ENCODE peak calls at places on chromosome 10, in nine cellular contexts. O is cardiac fibroblast; N is astrocyte of the spinal cord; H is endothelial cell of umbilical vein; J is spleen; A is effector memory CD4-positive, alpha-beta T cell; C is WERI-Rb-1; P is Karpas-422; M is epithelial cell of esophagus. Q is an unnamed sample.

GRCh38 chr10:125157473-125157865 is 2.9 kb downstream of the CTBP2 start:
- DNase-seq in P (no peak), J (no peak), H (peak), C (no peak), A (no peak), M (no peak), N (peak), O (no peak), Q (no peak)

GRCh38 chr10:11180228-11180627 is 162.6 kb downstream of the CELF2 start:
- DNase-seq in C (no peak), A (peak), M (no peak), P (no peak), H (no peak), N (no peak), J (peak), O (no peak), Q (no peak)

GRCh38 chr10:128018236-128018635 is 108.0 kb downstream of the MKI67 start:
- DNase-seq in A (no peak), C (no peak), J (no peak), O (peak), H (peak), M (no peak), N (no peak), P (peak), Q (no peak)

GRCh38 chr10:14889318-14889717 is 10.7 kb downstream of the SUV39H2 start:
- DNase-seq in M (peak), O (peak), P (peak), J (no peak), A (no peak), C (no peak), N (no peak), H (peak), Q (no peak)

GRCh38 chr10:80685355-80685754 is 147.7 kb downstream of the SH2D4B start:
- DNase-seq in A (no peak), H (no peak), C (no peak), N (no peak), J (no peak), M (no peak), P (no peak), O (no peak), Q (no peak)

GRCh38 chr10:78416031-78416800 is 382.6 kb downstream of the RPS24 start:
- DNase-seq in O (peak), A (no peak), M (peak), C (peak), N (peak), J (no peak), H (peak), P (no peak), Q (no peak)

GRCh38 chr10:96577037-96577436 is 9.8 kb downstream of the TM9SF3 start:
- DNase-seq in N (no peak), O (no peak), M (peak), P (no peak), C (no peak), J (no peak), A (no peak), H (no peak), Q (no peak)

GRCh38 chr10:87694011-87694794 is 34.5 kb downstream of the PAPSS2 start:
- DNase-seq in C (no peak), J (no peak), A (no peak), M (no peak), H (no peak), O (no peak), P (no peak), N (no peak), Q (no peak)

GRCh38 chr10:31000867-31001266 is 30.8 kb downstream of the ZNF438 start:
- DNase-seq in M (peak), A (no peak), J (no peak), P (no peak), N (no peak), C (no peak), H (no peak), O (peak), Q (no peak)

GRCh38 chr10:66837990-66838389 is 87.8 kb upstream of the LRRTM3 start:
- DNase-seq in P (no peak), C (no peak), O (peak), H (no peak), N (peak), J (no peak), M (no peak), A (no peak), Q (no peak)

GRCh38 chr10:102713483-102713813 is 749 bp downstream of the ARL3 start:
- DNase-seq in J (peak), O (no peak), C (no peak), N (no peak), H (no peak), A (no peak), P (no peak), M (no peak), Q (no peak)

GRCh38 chr10:80603516-80603915 is 65.8 kb downstream of the SH2D4B start:
- DNase-seq in H (no peak), M (no peak), C (no peak), P (no peak), N (no peak), O (no peak), J (peak), A (no peak), Q (no peak)

GRCh38 chr10:21273400-21273968 is 252.0 kb downstream of the SKIDA1 start:
- DNase-seq in A (no peak), N (no peak), P (no peak), M (no peak), C (no peak), O (no peak), H (no peak), J (no peak), Q (no peak)

GRCh38 chr10:123885406-123886164 is 6.0 kb downstream of the CPXM2 start:
- DNase-seq in C (no peak), O (no peak), J (no peak), A (no peak), H (no peak), P (no peak), M (no peak), N (no peak), Q (no peak)

GRCh38 chr10:62380002-62380401 is 5.8 kb downstream of the ZNF365 start:
- DNase-seq in H (no peak), P (no peak), C (no peak), M (peak), N (peak), J (no peak), A (no peak), O (peak), Q (no peak)

GRCh38 chr10:451021-451471 is 238.4 kb downstream of the DIP2C start:
- DNase-seq in J (peak), A (peak), H (no peak), N (peak), O (no peak), C (no peak), P (peak), M (no peak), Q (peak)

GRCh38 chr10:95425592-95426465 is 135.0 kb upstream of the PDLIM1 start:
- DNase-seq in M (no peak), P (no peak), C (no peak), O (no peak), N (no peak), J (no peak), H (no peak), A (no peak), Q (no peak)
- H3K4me3 ChIP-seq in M (no peak), P (no peak), C (no peak), O (no peak), N (no peak), J (no peak), H (no peak), A (no peak), Q (no peak)

GRCh38 chr10:120800528-120801323 is 50.4 kb upstream of the WDR11 start:
- DNase-seq in H (no peak), O (no peak), J (no peak), N (no peak), M (no peak), C (no peak), A (no peak), P (no peak), Q (no peak)
- H3K4me3 ChIP-seq in H (no peak), O (no peak), J (no peak), N (no peak), M (no peak), C (no peak), A (no peak), P (no peak), Q (no peak)

DNA sequence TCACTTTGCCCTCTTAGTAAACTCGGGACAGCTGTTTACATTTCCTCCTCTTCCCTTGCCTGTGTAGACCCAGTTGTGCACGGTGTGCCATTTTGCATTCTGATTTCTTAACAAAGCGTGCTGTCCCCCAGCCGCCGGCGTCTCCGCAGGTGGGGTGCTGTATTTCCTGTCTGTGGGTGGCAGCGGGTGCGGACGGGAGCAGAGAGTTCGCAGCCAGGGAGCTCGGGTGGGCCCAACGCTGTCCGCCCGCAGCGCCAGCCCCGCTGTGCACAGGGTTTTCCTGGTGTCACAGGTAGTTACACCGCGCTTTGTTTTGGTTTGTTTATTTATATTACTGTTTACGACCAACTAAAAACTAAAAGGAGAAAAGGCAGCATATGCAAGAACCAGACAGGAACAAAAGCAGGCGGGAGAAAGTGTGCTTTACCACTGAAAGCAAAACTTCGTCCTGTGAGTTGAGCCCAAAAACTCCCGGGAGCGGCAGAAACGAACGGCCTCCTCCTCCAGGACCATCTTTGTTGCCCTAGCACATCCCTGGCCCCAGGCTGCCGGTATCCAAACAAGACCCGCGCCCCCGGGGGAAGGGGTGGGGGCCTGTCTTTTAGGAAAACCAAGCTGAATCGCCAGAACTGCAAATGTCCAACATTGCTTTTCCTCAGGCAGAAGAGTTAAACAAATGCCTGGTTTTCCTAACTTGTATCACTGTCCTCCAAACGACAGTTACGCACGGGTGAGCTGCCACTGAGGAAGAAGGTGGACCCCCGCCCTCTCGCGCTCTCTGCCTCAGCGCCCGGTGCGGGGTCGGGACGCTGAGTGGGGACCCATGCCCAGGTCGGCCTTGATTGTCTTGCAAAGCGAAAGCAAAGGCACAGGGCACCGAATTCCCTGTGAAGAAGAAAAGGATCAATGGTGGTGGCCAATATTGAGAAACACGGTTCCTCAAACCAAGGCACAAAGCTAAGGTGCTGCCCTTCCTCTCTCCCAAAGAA is 45.9 kb upstream of the DRGX start:
- DNase-seq in N (no peak), O (no peak), H (no peak), C (no peak), J (no peak), P (no peak), A (no peak), M (no peak), Q (no peak)
- H3K4me3 ChIP-seq in N (peak), O (peak), H (no peak), C (no peak), J (peak), P (no peak), A (no peak), M (no peak), Q (no peak)

DNA sequence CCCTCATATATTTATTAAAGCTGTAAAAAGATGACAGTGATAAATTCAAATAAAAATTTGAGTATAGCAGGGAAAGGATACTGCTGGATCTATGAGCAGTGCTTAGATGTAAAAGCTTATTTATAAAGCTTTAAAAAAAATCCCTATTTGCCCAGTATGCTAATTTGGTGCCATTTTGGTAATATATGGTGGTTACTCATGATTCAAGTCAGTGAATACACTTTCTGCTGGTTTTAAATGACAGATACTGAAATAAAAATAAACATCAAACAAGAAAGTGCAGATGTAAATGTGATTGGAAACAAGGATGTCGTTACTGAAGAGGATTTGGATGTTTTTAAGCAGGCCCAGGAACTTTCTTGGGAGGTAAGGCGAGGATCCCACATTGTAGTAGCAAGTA is 134.4 kb upstream of the SAMD8 start:
- DNase-seq in A (no peak), H (no peak), N (no peak), P (no peak), J (no peak), M (no peak), C (no peak), O (no peak), Q (no peak)
- H3K4me3 ChIP-seq in A (no peak), H (no peak), N (no peak), P (no peak), J (no peak), M (no peak), C (no peak), O (no peak), Q (no peak)

GRCh38 chr10:91630592-91630991 is 2.3 kb downstream of the PPP1R3C start:
- DNase-seq in J (no peak), H (no peak), O (no peak), C (no peak), A (no peak), N (no peak), P (no peak), M (no peak), Q (no peak)

GRCh38 chr10:91627344-91628102 is 5.3 kb downstream of the PPP1R3C start:
- DNase-seq in P (no peak), O (no peak), A (no peak), J (no peak), N (no peak), C (no peak), H (no peak), M (no peak), Q (no peak)

GRCh38 chr10:91626936-91627335 is 5.9 kb downstream of the PPP1R3C start:
- DNase-seq in M (no peak), C (no peak), N (no peak), J (no peak), A (no peak), O (no peak), P (no peak), H (no peak), Q (no peak)

GRCh38 chr10:91632671-91633550 is at the start of gene PPP1R3C:
- DNase-seq in N (peak), P (no peak), O (peak), H (peak), C (peak), M (peak), J (peak), A (no peak), Q (peak)

GRCh38 chr10:91629715-91630549 is 2.9 kb downstream of the PPP1R3C start:
- DNase-seq in N (no peak), M (peak), H (no peak), O (peak), J (no peak), P (no peak), A (no peak), C (no peak), Q (no peak)
- H3K4me3 ChIP-seq in N (no peak), M (no peak), H (no peak), O (no peak), J (peak), P (no peak), A (no peak), C (no peak), Q (no peak)

DNA sequence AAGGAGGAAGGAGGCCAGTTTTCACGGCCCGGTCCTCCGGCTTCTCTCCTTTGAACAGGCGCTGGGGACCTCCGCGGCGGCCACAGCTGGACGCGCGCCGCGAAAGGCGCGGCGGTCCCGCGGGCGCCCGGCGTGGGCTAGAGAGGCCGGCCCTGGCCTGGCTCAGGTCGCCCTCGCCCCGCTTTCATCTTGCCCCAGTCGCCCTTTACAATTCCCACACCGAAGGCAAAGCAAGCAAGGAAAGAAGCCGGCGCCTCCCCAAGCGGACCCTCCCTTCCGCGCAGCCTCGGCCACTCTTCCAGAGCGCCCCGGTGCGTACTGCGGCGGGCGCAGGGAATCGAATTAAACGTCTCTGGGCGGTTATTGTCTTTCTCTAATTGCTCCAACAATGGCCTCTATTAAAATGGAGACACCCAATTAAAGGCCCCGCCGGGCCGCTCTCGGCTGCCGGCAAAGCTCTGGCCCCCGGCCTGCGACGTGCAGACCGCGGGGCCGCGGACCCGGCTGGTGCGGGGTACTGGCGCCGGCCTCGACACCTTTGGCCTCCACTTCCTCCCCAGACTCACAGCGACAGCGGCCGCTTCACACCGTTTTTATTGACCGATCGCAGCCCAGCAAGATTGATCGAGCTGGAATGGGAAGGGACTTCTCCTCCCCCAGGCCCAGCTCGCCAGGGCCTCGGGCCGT is 4.5 kb upstream of the GATA3 start:
- DNase-seq in O (peak), H (peak), A (no peak), J (no peak), M (peak), C (no peak), P (no peak), N (no peak), Q (no peak)
- H3K4me3 ChIP-seq in O (peak), H (peak), A (peak), J (peak), M (peak), C (peak), P (no peak), N (no peak), Q (no peak)

GRCh38 chr10:7817984-7818294 is 366 bp upstream of the TAF3 start:
- DNase-seq in A (no peak), H (no peak), C (no peak), N (no peak), P (no peak), M (no peak), O (no peak), J (no peak), Q (no peak)
- H3K4me3 ChIP-seq in A (peak), H (peak), C (peak), N (peak), P (peak), M (peak), O (peak), J (peak), Q (peak)

DNA sequence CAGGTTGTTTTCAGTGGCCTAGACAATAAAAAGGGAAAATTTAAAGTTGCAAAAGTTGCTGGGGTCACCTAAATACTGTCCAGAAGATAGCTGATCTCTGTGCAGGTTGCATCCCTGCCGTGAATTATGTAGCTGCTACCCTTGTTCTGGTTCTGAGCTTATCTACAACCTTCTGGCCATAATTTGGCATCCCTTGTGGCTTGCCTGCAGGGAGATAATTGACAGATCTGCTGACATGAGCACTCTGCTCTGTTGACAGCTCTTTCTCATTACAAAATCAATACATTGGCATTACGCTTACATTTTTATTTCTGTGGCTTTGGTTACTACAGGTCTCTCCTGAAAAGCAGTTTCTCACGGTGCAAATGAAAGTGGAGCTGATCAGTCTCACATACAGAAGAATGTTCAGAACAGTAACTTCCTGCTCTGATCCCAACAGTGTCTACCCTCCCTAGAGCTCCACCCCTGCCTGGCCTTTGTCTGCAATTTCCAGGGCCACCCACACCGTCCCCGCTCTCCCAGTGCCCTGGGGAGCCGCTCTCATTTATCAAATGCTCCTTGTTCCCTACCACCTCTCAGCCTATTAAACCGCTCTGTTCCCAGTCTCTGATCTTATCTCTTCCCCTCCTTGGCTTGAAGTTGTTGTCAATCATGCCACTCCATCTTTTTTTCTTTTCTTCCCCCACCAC is 29.1 kb upstream of the HECTD2 start:
- DNase-seq in O (no peak), M (no peak), J (no peak), C (no peak), N (no peak), P (no peak), A (no peak), H (no peak), Q (no peak)
- H3K4me3 ChIP-seq in O (no peak), M (no peak), J (no peak), C (no peak), N (no peak), P (no peak), A (no peak), H (no peak), Q (no peak)

DNA sequence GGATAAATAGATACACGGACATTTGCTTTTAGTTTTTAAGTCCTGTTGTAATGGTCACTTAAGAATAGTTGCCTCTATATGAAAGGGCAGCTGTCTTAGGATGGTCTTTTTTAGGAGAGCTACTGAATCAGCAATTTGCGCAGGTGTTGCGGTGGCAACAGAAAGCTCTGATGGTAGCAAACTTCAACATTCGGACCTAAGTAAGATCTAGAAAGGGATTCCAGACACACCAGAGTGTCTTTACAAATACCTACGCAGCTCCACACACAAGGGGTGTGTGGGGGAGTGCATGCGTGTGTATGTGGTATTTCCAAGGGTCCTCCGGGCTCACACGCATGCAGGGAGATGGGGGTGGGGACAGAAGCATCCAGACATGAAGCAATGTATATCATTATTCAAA is 438.6 kb upstream of the MGMT start:
- DNase-seq in J (no peak), N (no peak), M (no peak), P (no peak), H (no peak), C (no peak), O (no peak), A (no peak), Q (no peak)
- H3K4me3 ChIP-seq in J (no peak), N (no peak), M (no peak), P (no peak), H (no peak), C (no peak), O (no peak), A (no peak), Q (no peak)

GRCh38 chr10:107653832-107654287 is 489.4 kb upstream of the SORCS1 start:
- DNase-seq in H (no peak), J (no peak), C (peak), O (peak), M (peak), N (peak), A (no peak), P (no peak), Q (no peak)
- H3K4me3 ChIP-seq in H (no peak), J (peak), C (no peak), O (peak), M (peak), N (no peak), A (no peak), P (no peak), Q (no peak)